ENCODE peak calls at places on chromosomes 11 and 22, in ten cellular contexts. A is left ventricle myocardium inferior, Q is heart left ventricle, P is upper lobe of right lung, C is GM06990, L is neuronal stem cell, X is brain microvascular endothelial cell, U is IMR-90, D is cardiac fibroblast, N is K562. F is an unnamed sample.

GRCh38 chr11:107370390-107370789 is 87.2 kb downstream of the CWF19L2 start:
- DNase-seq in A (no peak), Q (no peak), P (no peak), C (no peak), L (no peak), X (no peak), U (no peak), D (peak), N (no peak), F (no peak)

GRCh38 chr11:115670538-115671200 is 166.5 kb upstream of the CADM1 start:
- DNase-seq in A (no peak), Q (no peak), P (no peak), C (no peak), L (no peak), X (no peak), U (no peak), D (no peak), N (no peak), F (no peak)

GRCh38 chr11:86214710-86215109 is 29.8 kb upstream of the EED start:
- DNase-seq in A (no peak), Q (no peak), P (no peak), C (peak), L (no peak), X (no peak), U (no peak), D (no peak), N (no peak), F (no peak)

GRCh38 chr22:39206491-39206890 is 38.3 kb downstream of the PDGFB start:
- DNase-seq in A (no peak), Q (peak), P (peak), C (no peak), L (no peak), X (no peak), U (no peak), D (no peak), N (no peak), F (no peak)

GRCh38 chr11:73306069-73306468 is 2.0 kb upstream of the ARHGEF17 start:
- DNase-seq in A (no peak), Q (no peak), P (no peak), C (no peak), L (no peak), X (no peak), U (no peak), D (no peak), N (no peak), F (no peak)

GRCh38 chr22:21570398-21570797 is 2.9 kb downstream of the UBE2L3 start:
- DNase-seq in A (no peak), Q (no peak), P (no peak), C (no peak), L (no peak), X (no peak), U (no peak), D (no peak), N (no peak), F (no peak)

GRCh38 chr11:130762342-130763037 is 153.8 kb downstream of the SNX19 start:
- DNase-seq in A (no peak), Q (no peak), P (no peak), C (no peak), L (no peak), X (no peak), U (no peak), D (no peak), N (no peak), F (no peak)

GRCh38 chr11:100403817-100404216 is 283.3 kb upstream of the ARHGAP42 start:
- DNase-seq in A (no peak), Q (no peak), P (no peak), C (no peak), L (peak), X (peak), U (peak), D (peak), N (no peak), F (peak)

GRCh38 chr11:113234888-113235287 is 79.5 kb upstream of the TTC12 start:
- DNase-seq in A (no peak), Q (no peak), P (no peak), C (no peak), L (no peak), X (no peak), U (no peak), D (no peak), N (no peak), F (no peak)

GRCh38 chr11:5994791-5995190 is 8.0 kb upstream of the OR52L1 start:
- DNase-seq in A (no peak), Q (no peak), P (no peak), C (no peak), L (no peak), X (no peak), U (no peak), D (no peak), N (no peak), F (no peak)

GRCh38 chr11:132301900-132302299 is 931.5 kb downstream of the NTM start:
- DNase-seq in A (no peak), Q (no peak), P (no peak), C (no peak), L (no peak), X (no peak), U (no peak), D (no peak), N (no peak), F (no peak)

GRCh38 chr22:31752096-31752847 is 1.5 kb upstream of the DEPDC5 start:
- DNase-seq in A (no peak), Q (no peak), P (no peak), C (no peak), L (no peak), X (no peak), U (no peak), D (no peak), N (no peak), F (no peak)
- H3K4me3 ChIP-seq in A (no peak), Q (no peak), P (peak), C (no peak), L (peak), X (no peak), U (no peak), D (no peak), N (peak), F (no peak)

DNA sequence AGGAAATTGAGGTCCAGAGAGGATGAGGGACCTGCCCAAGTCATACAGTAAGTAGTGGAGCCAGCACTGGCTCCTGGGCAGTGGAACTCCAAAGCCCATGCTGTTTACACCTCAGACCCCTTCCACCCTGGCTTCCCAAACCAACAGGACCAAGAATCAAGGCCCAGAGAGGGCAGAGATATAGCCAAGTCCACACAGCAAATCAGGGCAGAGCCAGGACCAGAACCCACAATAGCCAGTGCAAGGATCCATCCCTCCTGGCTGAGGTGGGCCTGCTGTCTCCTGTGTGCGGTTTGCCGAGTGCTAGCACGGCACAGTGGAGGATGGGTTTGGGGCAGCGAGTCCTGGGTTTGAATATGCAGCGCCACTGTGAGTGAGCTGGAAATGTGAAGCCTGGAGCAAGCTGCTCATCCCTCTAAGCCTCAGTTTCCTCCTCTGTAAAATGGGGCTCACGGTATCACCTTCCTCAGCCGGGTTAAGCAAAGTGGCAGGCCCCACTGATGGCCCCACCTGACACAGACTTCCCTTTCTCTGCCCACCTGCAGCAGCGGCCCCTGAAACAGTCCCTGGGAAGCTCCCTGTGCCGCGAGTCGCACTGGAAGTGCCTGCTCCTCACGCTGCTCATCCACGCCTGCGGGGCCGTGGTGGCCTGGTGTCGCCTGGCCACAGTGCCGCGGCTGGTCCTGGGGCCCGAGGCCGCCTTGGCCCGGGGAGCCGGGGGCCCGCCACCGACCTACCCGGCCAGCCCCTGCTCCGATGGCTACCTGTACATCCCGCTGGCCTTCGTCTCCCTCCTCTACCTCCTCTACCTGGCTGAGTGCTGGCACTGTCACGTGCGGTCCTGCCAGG is 2.3 kb downstream of the TMEM151A start:
- DNase-seq in A (no peak), Q (no peak), P (no peak), C (no peak), L (no peak), X (no peak), U (no peak), D (no peak), N (no peak), F (no peak)
- H3K4me3 ChIP-seq in A (no peak), Q (no peak), P (no peak), C (no peak), L (no peak), X (no peak), U (no peak), D (no peak), N (no peak), F (no peak)

GRCh38 chr11:34356576-34356917 is 1.3 kb downstream of the ABTB2 start:
- DNase-seq in A (peak), Q (peak), P (peak), C (no peak), L (no peak), X (peak), U (peak), D (peak), N (no peak), F (no peak)
- H3K4me3 ChIP-seq in A (peak), Q (peak), P (peak), C (peak), L (peak), X (peak), U (peak), D (peak), N (no peak), F (peak)

GRCh38 chr11:124894606-124895430 is 2.8 kb downstream of the ROBO4 start:
- DNase-seq in A (no peak), Q (no peak), P (no peak), C (no peak), L (no peak), X (no peak), U (no peak), D (no peak), N (no peak), F (no peak)

GRCh38 chr11:124897681-124898680 is at the start of gene ROBO4:
- DNase-seq in A (peak), Q (peak), P (no peak), C (no peak), L (no peak), X (peak), U (peak), D (peak), N (no peak), F (peak)

GRCh38 chr11:124895471-124895971 is 2.1 kb downstream of the ROBO4 start:
- DNase-seq in A (no peak), Q (no peak), P (no peak), C (no peak), L (no peak), X (no peak), U (no peak), D (no peak), N (no peak), F (no peak)

GRCh38 chr11:124896821-124897391 is 759 bp downstream of the ROBO4 start:
- DNase-seq in A (no peak), Q (no peak), P (no peak), C (no peak), L (no peak), X (no peak), U (no peak), D (peak), N (no peak), F (no peak)

GRCh38 chr11:124896071-124896750 is 1.5 kb downstream of the ROBO4 start:
- DNase-seq in A (no peak), Q (no peak), P (no peak), C (no peak), L (no peak), X (no peak), U (no peak), D (no peak), N (no peak), F (no peak)
- H3K4me3 ChIP-seq in A (peak), Q (peak), P (peak), C (no peak), L (no peak), X (no peak), U (no peak), D (no peak), N (no peak), F (no peak)

GRCh38 chr22:37248251-37248650 is 4.2 kb upstream of the RAC2 start:
- DNase-seq in A (no peak), Q (no peak), P (peak), C (no peak), L (no peak), X (no peak), U (no peak), D (no peak), N (no peak), F (no peak)
- H3K4me3 ChIP-seq in A (no peak), Q (no peak), P (no peak), C (no peak), L (no peak), X (no peak), U (no peak), D (no peak), N (no peak), F (no peak)

GRCh38 chr11:34754171-34754823 is 133.4 kb downstream of the EHF start:
- DNase-seq in A (no peak), Q (no peak), P (no peak), C (no peak), L (no peak), X (no peak), U (no peak), D (no peak), N (no peak), F (no peak)

GRCh38 chr11:34758262-34758661 is 137.4 kb downstream of the EHF start:
- DNase-seq in A (no peak), Q (no peak), P (no peak), C (no peak), L (no peak), X (no peak), U (peak), D (peak), N (peak), F (no peak)

GRCh38 chr11:34757026-34757451 is 136.1 kb downstream of the EHF start:
- DNase-seq in A (no peak), Q (no peak), P (no peak), C (no peak), L (no peak), X (no peak), U (no peak), D (peak), N (no peak), F (no peak)

GRCh38 chr11:34756591-34756990 is 135.7 kb downstream of the EHF start:
- DNase-seq in A (no peak), Q (no peak), P (no peak), C (no peak), L (no peak), X (no peak), U (no peak), D (no peak), N (no peak), F (no peak)

GRCh38 chr11:34755671-34756070 is 134.8 kb downstream of the EHF start:
- DNase-seq in A (no peak), Q (no peak), P (no peak), C (no peak), L (no peak), X (no peak), U (no peak), D (no peak), N (no peak), F (no peak)
- H3K4me3 ChIP-seq in A (no peak), Q (no peak), P (no peak), C (no peak), L (no peak), X (no peak), U (no peak), D (no peak), N (no peak), F (no peak)

GRCh38 chr11:18472587-18472986 is 16.9 kb downstream of the LDHAL6A start:
- DNase-seq in A (no peak), Q (no peak), P (no peak), C (no peak), L (no peak), X (no peak), U (no peak), D (no peak), N (no peak), F (no peak)

GRCh38 chr11:18471995-18472394 is 16.3 kb downstream of the LDHAL6A start:
- DNase-seq in A (no peak), Q (no peak), P (no peak), C (peak), L (no peak), X (no peak), U (no peak), D (no peak), N (no peak), F (no peak)

GRCh38 chr11:18466402-18466801 is 10.7 kb downstream of the LDHAL6A start:
- DNase-seq in A (no peak), Q (no peak), P (no peak), C (no peak), L (no peak), X (no peak), U (no peak), D (no peak), N (no peak), F (no peak)

GRCh38 chr11:18463439-18463838 is 7.8 kb downstream of the LDHAL6A start:
- DNase-seq in A (no peak), Q (no peak), P (no peak), C (no peak), L (no peak), X (no peak), U (no peak), D (no peak), N (no peak), F (no peak)

GRCh38 chr11:18468962-18469361 is 13.3 kb downstream of the LDHAL6A start:
- DNase-seq in A (no peak), Q (no peak), P (no peak), C (no peak), L (no peak), X (no peak), U (no peak), D (no peak), N (no peak), F (no peak)
- H3K4me3 ChIP-seq in A (no peak), Q (no peak), P (no peak), C (no peak), L (no peak), X (no peak), U (no peak), D (no peak), N (no peak), F (no peak)

DNA sequence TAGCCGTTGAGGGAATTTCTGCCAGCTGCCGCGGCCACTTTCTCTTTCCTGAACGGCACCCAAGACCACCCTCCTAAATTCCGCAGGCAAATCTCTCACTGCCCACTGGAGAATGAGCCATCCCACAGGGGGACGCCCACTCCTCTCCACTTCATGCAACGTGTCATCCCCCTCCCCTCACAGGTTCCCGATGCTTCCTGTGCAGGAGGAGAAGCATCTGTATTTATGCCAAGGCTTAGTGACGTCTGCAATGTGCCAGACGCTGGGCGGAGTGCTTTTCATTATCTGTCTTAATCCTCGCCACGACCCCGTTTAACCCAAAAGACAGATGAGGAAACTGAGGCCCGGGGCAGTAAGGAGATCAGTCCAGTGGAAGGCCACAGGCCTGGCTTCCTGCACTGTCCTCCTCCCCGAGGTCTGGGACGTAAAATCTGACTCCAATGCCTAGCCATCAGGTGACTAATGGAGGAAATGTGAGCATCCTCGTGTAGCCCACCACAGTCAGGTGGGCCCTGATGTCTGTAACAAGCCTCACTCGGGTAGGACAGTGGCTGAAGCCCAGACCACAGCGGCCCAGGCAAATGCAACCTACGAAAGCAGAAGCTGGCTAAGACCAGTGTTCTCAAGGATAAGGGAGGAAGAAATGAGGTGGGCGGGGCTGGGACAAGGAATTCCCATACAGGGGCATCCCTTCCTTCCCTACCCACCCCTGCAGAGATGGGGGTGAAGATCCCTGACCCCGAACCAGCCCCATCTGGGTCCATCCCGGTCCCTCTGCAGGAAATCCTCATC is 23.1 kb downstream of the MN1 start:
- DNase-seq in A (no peak), Q (no peak), P (no peak), C (no peak), L (no peak), X (no peak), U (no peak), D (peak), N (no peak), F (no peak)
- H3K4me3 ChIP-seq in A (no peak), Q (no peak), P (no peak), C (no peak), L (no peak), X (no peak), U (no peak), D (no peak), N (no peak), F (no peak)

GRCh38 chr11:126352934-126353801 is 2.3 kb upstream of the ST3GAL4 start:
- DNase-seq in A (no peak), Q (no peak), P (no peak), C (no peak), L (no peak), X (peak), U (peak), D (no peak), N (peak), F (no peak)
- H3K4me3 ChIP-seq in A (no peak), Q (no peak), P (no peak), C (no peak), L (no peak), X (no peak), U (no peak), D (no peak), N (no peak), F (no peak)

GRCh38 chr22:23894710-23895598 is 771 bp downstream of the MIF start:
- DNase-seq in A (peak), Q (peak), P (peak), C (peak), L (peak), X (peak), U (peak), D (peak), N (peak), F (peak)
- H3K4me3 ChIP-seq in A (peak), Q (peak), P (peak), C (peak), L (peak), X (peak), U (peak), D (peak), N (peak), F (peak)

F was measured in astrocyte of the cerebellum.